ENCODE peak calls at places on chromosome X, in four cellular contexts. One of them, this sample, is unnamed.

GRCh38 chrX:20274121-20274520 is 7.4 kb upstream of the RPS6KA3 start:
- DNase-seq in activated CD4-positive, alpha-beta T cell treated with anti-CD3 and anti-CD28 coated beads for 24 hours: no peak
- DNase-seq in AG09319: no peak
- DNase-seq in memory B cell: no peak
- DNase-seq in this sample: no peak

GRCh38 chrX:27251369-27251768 is 211.8 kb downstream of the PPP4R3C start:
- DNase-seq in activated CD4-positive, alpha-beta T cell treated with anti-CD3 and anti-CD28 coated beads for 24 hours: no peak
- DNase-seq in AG09319: no peak
- DNase-seq in memory B cell: no peak
- DNase-seq in this sample: no peak

GRCh38 chrX:3142259-3143042 is 101.2 kb downstream of the ARSF start:
- DNase-seq in activated CD4-positive, alpha-beta T cell treated with anti-CD3 and anti-CD28 coated beads for 24 hours: no peak
- DNase-seq in AG09319: no peak
- DNase-seq in memory B cell: no peak
- DNase-seq in this sample: no peak

GRCh38 chrX:69505772-69506616 is 1.9 kb downstream of the NALF2 start:
- DNase-seq in activated CD4-positive, alpha-beta T cell treated with anti-CD3 and anti-CD28 coated beads for 24 hours: no peak
- DNase-seq in AG09319: no peak
- DNase-seq in memory B cell: no peak
- DNase-seq in this sample: no peak

GRCh38 chrX:119698835-119699234 is 5.9 kb upstream of the SEPTIN6 start:
- DNase-seq in activated CD4-positive, alpha-beta T cell treated with anti-CD3 and anti-CD28 coated beads for 24 hours: no peak
- DNase-seq in AG09319: peak; percentile 30
- DNase-seq in memory B cell: no peak
- DNase-seq in this sample: no peak

GRCh38 chrX:39591099-39591498 is 506.7 kb downstream of the BCOR start:
- DNase-seq in activated CD4-positive, alpha-beta T cell treated with anti-CD3 and anti-CD28 coated beads for 24 hours: no peak
- DNase-seq in AG09319: no peak
- DNase-seq in memory B cell: no peak
- DNase-seq in this sample: no peak

GRCh38 chrX:135185795-135186443 is 14.7 kb upstream of the CT55 start:
- DNase-seq in activated CD4-positive, alpha-beta T cell treated with anti-CD3 and anti-CD28 coated beads for 24 hours: peak; percentile 3
- DNase-seq in AG09319: peak; percentile 24
- DNase-seq in memory B cell: no peak
- DNase-seq in this sample: no peak

GRCh38 chrX:77572322-77572721 is 125.1 kb downstream of the FGF16 start:
- DNase-seq in activated CD4-positive, alpha-beta T cell treated with anti-CD3 and anti-CD28 coated beads for 24 hours: no peak
- DNase-seq in AG09319: no peak
- DNase-seq in memory B cell: no peak
- DNase-seq in this sample: no peak

GRCh38 chrX:77899081-77899828 is at the start of gene COX7B:
- DNase-seq in activated CD4-positive, alpha-beta T cell treated with anti-CD3 and anti-CD28 coated beads for 24 hours: peak; percentile 60
- DNase-seq in AG09319: peak; percentile 91
- DNase-seq in memory B cell: peak; percentile 44
- DNase-seq in this sample: peak; percentile 29

GRCh38 chrX:16797358-16797757 is 11.1 kb downstream of the TXLNG start:
- DNase-seq in activated CD4-positive, alpha-beta T cell treated with anti-CD3 and anti-CD28 coated beads for 24 hours: no peak
- DNase-seq in AG09319: no peak
- DNase-seq in memory B cell: no peak
- DNase-seq in this sample: no peak

GRCh38 chrX:130032552-130032951 is 50.1 kb downstream of the BCORL1 start:
- DNase-seq in activated CD4-positive, alpha-beta T cell treated with anti-CD3 and anti-CD28 coated beads for 24 hours: no peak
- DNase-seq in AG09319: no peak
- DNase-seq in memory B cell: no peak
- DNase-seq in this sample: no peak